ENCODE peak calls at places on chromosomes 3 and 15, in four cellular contexts. V is T47D; H is nephron progenitor cell; A is stimulated activated CD4-positive, alpha-beta T cell treated with anti-CD3 and anti-CD28 coated beads, Interleukin-4, amount 100 ng/mL, for 4 hours. I is an unnamed sample.

GRCh38 chr15:61253186-61253585 is 24.1 kb upstream of the RORA start:
- DNase-seq in A (no peak), V (no peak), H (no peak), I (no peak)

GRCh38 chr3:160885791-160886286 is 129.8 kb downstream of the PPM1L start:
- DNase-seq in A (no peak), V (no peak), H (peak), I (peak)

GRCh38 chr3:57048052-57048671 is 12.3 kb upstream of the SPATA12 start:
- DNase-seq in V (no peak), A (no peak), H (no peak), I (no peak)

GRCh38 chr3:188721312-188721711 is 450.5 kb upstream of the TPRG1 start:
- DNase-seq in V (no peak), H (no peak), A (no peak), I (peak)

GRCh38 chr3:172856766-172857742 is 106.5 kb downstream of the ECT2 start:
- DNase-seq in H (no peak), A (no peak), V (no peak), I (peak)

GRCh38 chr15:50077655-50078054 is 41.4 kb downstream of the ATP8B4 start:
- DNase-seq in H (no peak), V (no peak), A (no peak), I (no peak)

GRCh38 chr3:34176723-34177122 is 378.3 kb downstream of the PDCD6IP start:
- DNase-seq in H (no peak), V (no peak), A (no peak), I (no peak)

GRCh38 chr3:48694610-48695051 is 8.9 kb upstream of the NCKIPSD start:
- DNase-seq in V (no peak), A (no peak), H (no peak), I (no peak)

GRCh38 chr3:60010778-60011177 is 961.0 kb upstream of the CFAP20DC start:
- DNase-seq in A (peak), H (no peak), V (no peak), I (peak)

GRCh38 chr3:23475446-23475845 is 272.3 kb downstream of the UBE2E2 start:
- DNase-seq in H (no peak), A (no peak), V (no peak), I (peak)